ENCODE peak calls at places on chromosome 1, in seven cellular contexts. X is cardiac muscle cell; V is epithelial cell of esophagus; D is H9; W is progenitor cell of endocrine pancreas; U is CD4-positive, alpha-beta T cell; P is prostate gland. A is an unnamed sample.

GRCh38 chr1:91685994-91686393 is 185.3 kb downstream of the CDC7 start:
- DNase-seq in X (no peak), U (no peak), P (no peak), V (peak; percentile 17), D (no peak), W (no peak), A (no peak)

GRCh38 chr1:31811605-31812004 is 4.2 kb downstream of the SPOCD1 start:
- DNase-seq in U (no peak), V (no peak), D (peak; percentile 71), P (no peak), X (peak; percentile 41), W (no peak), A (no peak)

GRCh38 chr1:192158181-192158580 is at the start of gene RGS18:
- DNase-seq in U (no peak), W (no peak), X (no peak), D (no peak), V (no peak), P (no peak), A (no peak)

GRCh38 chr1:20847619-20848080 is 60.5 kb upstream of the HP1BP3 start:
- DNase-seq in W (no peak), X (no peak), U (no peak), D (no peak), P (no peak), V (peak; percentile 40), A (no peak)

GRCh38 chr1:209590405-209590804 is 6.9 kb downstream of the CAMK1G start:
- DNase-seq in W (no peak), P (no peak), D (peak; percentile 66), V (peak; percentile 39), X (peak; percentile 47), U (no peak), A (no peak)

GRCh38 chr1:35855016-35855700 is 27.9 kb upstream of the AGO1 start:
- DNase-seq in W (no peak), P (peak; percentile 74), U (no peak), X (no peak), D (peak; percentile 35), V (no peak), A (no peak)

GRCh38 chr1:33410091-33410701 is 20.7 kb downstream of the PHC2 start:
- DNase-seq in D (no peak), U (no peak), W (no peak), P (no peak), X (no peak), V (no peak), A (no peak)

GRCh38 chr1:15153184-15153841 is at the start of gene TMEM51:
- DNase-seq in V (peak; percentile 88), X (peak; percentile 93), D (peak; percentile 84), P (peak; percentile 74), W (peak; percentile 77), U (no peak), A (peak; percentile 62)

DNA sequence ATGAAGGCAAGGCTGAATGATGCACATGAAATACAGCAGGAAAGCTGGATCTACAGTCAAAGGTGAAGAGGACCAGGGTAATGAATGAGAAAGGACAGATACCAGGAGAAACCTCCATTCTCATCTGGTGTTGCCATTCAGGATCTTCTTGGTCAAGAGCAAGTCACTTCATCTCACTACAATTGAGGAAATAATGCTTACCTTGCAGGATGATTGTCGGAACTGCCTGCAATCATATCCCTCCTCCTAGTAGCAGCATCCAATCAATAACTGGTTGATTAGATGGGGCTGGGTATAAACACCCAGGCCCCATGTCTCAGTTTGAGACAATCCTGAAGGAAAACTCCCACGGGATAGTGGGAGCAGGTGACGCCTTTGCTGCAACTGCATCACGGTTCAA is 194.8 kb upstream of the C8B start:
- DNase-seq in U (no peak), D (no peak), W (no peak), V (no peak), X (no peak), P (no peak), A (no peak)
- TF ChIP-seq CTCF in U (no peak), D (no peak), W (no peak), V (no peak), X (no peak), P (no peak), A (no peak)

GRCh38 chr1:102186541-102186940 is 189.8 kb upstream of the OLFM3 start:
- DNase-seq in W (no peak), V (no peak), D (no peak), U (no peak), P (no peak), X (no peak), A (no peak)

GRCh38 chr1:102183711-102184110 is 187.0 kb upstream of the OLFM3 start:
- DNase-seq in W (no peak), X (no peak), D (no peak), V (no peak), P (no peak), U (no peak), A (no peak)

GRCh38 chr1:102182603-102183260 is 186.0 kb upstream of the OLFM3 start:
- DNase-seq in W (no peak), X (no peak), U (no peak), P (no peak), V (no peak), D (no peak), A (no peak)

GRCh38 chr1:102185260-102185659 is 188.5 kb upstream of the OLFM3 start:
- DNase-seq in P (no peak), D (no peak), U (no peak), X (no peak), W (no peak), V (no peak), A (no peak)

GRCh38 chr1:102184477-102184876 is 187.8 kb upstream of the OLFM3 start:
- DNase-seq in V (no peak), P (no peak), U (no peak), X (no peak), D (no peak), W (no peak), A (no peak)
- TF ChIP-seq CTCF in V (no peak), P (no peak), U (no peak), X (no peak), D (no peak), W (no peak), A (no peak)

DNA sequence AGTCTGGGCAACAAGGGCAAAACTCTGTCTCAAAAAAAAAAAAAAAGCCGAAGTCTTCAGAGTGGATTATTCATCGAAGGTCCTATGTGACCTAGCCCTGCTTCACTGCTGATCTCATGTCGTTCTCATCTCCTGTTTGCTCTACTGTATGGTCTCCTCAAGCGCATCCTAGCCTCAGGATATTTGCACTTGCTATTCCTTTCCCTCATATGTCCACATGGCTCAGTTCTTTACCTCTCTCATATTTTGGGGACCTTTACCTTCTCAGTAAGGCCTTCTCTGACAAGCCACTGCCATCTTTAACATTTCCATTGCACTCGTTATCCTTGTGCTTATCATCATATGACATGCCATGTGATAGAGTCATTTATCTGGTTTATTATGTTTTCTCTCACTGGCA is 2.6 kb downstream of the TBCE start:
- DNase-seq in X (no peak), P (no peak), V (no peak), W (no peak), U (no peak), D (no peak), A (no peak)
- TF ChIP-seq CTCF in X (no peak), P (no peak), V (no peak), W (no peak), U (no peak), D (no peak), A (no peak)

DNA sequence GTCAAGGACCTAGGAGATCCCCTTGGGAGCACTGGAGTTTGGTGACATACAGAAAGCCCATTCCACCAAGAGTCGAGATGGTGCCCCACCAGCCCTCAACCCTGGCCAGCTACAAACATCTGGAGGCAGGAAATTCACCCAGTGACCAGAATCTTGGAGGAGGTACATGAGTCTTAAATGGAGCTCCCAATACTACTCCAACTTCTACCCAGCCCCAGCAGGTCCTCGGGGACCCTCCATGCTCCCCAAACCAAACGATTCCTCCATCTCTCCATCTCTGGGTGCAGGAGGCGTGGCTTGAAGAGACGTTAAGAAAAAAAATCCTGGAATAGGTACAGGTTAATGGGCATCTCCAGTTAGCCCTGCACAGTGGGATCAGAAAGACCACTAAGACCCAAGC is 5.5 kb upstream of the RASSF5 start:
- DNase-seq in X (no peak), U (no peak), V (no peak), W (no peak), P (no peak), D (no peak), A (no peak)
- TF ChIP-seq CTCF in X (no peak), U (no peak), V (no peak), W (no peak), P (no peak), D (no peak), A (no peak)

GRCh38 chr1:198121058-198121829 is 35.6 kb upstream of the NEK7 start:
- DNase-seq in W (no peak), D (no peak), X (no peak), P (no peak), V (peak; percentile 93), U (no peak), A (no peak)

GRCh38 chr1:198124665-198125064 is 32.1 kb upstream of the NEK7 start:
- DNase-seq in X (no peak), W (no peak), P (no peak), U (no peak), D (no peak), V (no peak), A (no peak)

GRCh38 chr1:198125995-198126758 is 30.6 kb upstream of the NEK7 start:
- DNase-seq in V (peak; percentile 54), W (no peak), P (no peak), D (no peak), U (no peak), X (peak; percentile 4), A (no peak)

GRCh38 chr1:198122693-198123092 is 34.1 kb upstream of the NEK7 start:
- DNase-seq in V (peak; percentile 27), W (no peak), U (no peak), D (no peak), X (no peak), P (no peak), A (no peak)

GRCh38 chr1:198123146-198123545 is 33.7 kb upstream of the NEK7 start:
- DNase-seq in V (no peak), D (no peak), X (no peak), U (no peak), W (no peak), P (no peak), A (no peak)
- TF ChIP-seq CTCF in V (no peak), D (no peak), X (no peak), U (no peak), W (no peak), P (no peak), A (no peak)

GRCh38 chr1:174723815-174724214 is 275.9 kb upstream of the CACYBP start:
- DNase-seq in X (no peak), U (no peak), V (no peak), W (no peak), P (no peak), D (no peak), A (no peak)

GRCh38 chr1:174726167-174726879 is 273.4 kb upstream of the CACYBP start:
- DNase-seq in P (no peak), U (no peak), W (no peak), D (no peak), V (peak; percentile 22), X (peak; percentile 12), A (no peak)

GRCh38 chr1:174721246-174721645 is 273.5 kb downstream of the GPR52 start:
- DNase-seq in D (no peak), P (no peak), V (no peak), U (no peak), W (no peak), X (no peak), A (no peak)

GRCh38 chr1:174726880-174727585 is 272.7 kb upstream of the CACYBP start:
- DNase-seq in W (no peak), D (no peak), P (no peak), X (no peak), V (no peak), U (no peak), A (no peak)
- TF ChIP-seq CTCF in W (no peak), D (no peak), P (no peak), X (no peak), V (no peak), U (no peak), A (no peak)

GRCh38 chr1:64675718-64676345 is 69.0 kb upstream of the RAVER2 start:
- DNase-seq in W (no peak), P (no peak), D (no peak), U (no peak), X (peak; percentile 50), V (peak; percentile 33), A (no peak)
- TF ChIP-seq CTCF in W (peak; percentile 81), P (peak; percentile 40), D (peak; percentile 75), U (peak; percentile 89), X (peak; percentile 75), V (peak; percentile 70), A (peak; percentile 23)